ENCODE peak calls at places on chromosome 12, in eight cellular contexts. R is brain microvascular endothelial cell, S is epithelial cell of esophagus, T is left lung, F is AG04449, L is uterus, B is endothelial cell of umbilical vein, Y is Peyer's patch. J is an unnamed sample.

GRCh38 chr12:66726531-66726930 is 47.7 kb upstream of the GRIP1 start:
- DNase-seq in F (no peak), L (no peak), R (no peak), Y (no peak), B (no peak), S (no peak), T (no peak), J (no peak)

GRCh38 chr12:104290320-104290719 is 13.2 kb upstream of the EID3 start:
- DNase-seq in F (no peak), R (no peak), S (no peak), Y (no peak), B (no peak), T (no peak), L (no peak), J (no peak)

GRCh38 chr12:122495258-122495657 is 5.5 kb downstream of the ZCCHC8 start:
- DNase-seq in T (no peak), Y (no peak), S (no peak), F (no peak), L (no peak), R (no peak), B (no peak), J (no peak)

GRCh38 chr12:110012137-110012536 is 12.9 kb downstream of the ANKRD13A start:
- DNase-seq in S (no peak), Y (peak; percentile 89), T (no peak), B (no peak), L (no peak), R (no peak), F (no peak), J (no peak)

GRCh38 chr12:28390716-28391452 is 200.6 kb downstream of the CCDC91 start:
- DNase-seq in T (no peak), S (no peak), B (no peak), Y (no peak), R (peak; percentile 32), F (peak; percentile 19), L (no peak), J (peak; percentile 14)

GRCh38 chr12:52007158-52007921 is 594 bp downstream of the TAMALIN start:
- DNase-seq in L (peak; percentile 67), S (no peak), Y (peak; percentile 83), T (peak; percentile 86), F (no peak), B (peak; percentile 47), R (no peak), J (no peak)

GRCh38 chr12:67517181-67517887 is 131.2 kb upstream of the DYRK2 start:
- DNase-seq in F (no peak), T (no peak), S (peak; percentile 98), R (no peak), B (no peak), L (peak; percentile 60), Y (no peak), J (no peak)

GRCh38 chr12:47155457-47156166 is 75.9 kb upstream of the AMIGO2 start:
- DNase-seq in T (no peak), R (peak; percentile 43), F (no peak), S (no peak), L (no peak), B (no peak), Y (no peak), J (no peak)

GRCh38 chr12:213527-213932 is 427 bp downstream of the SLC6A12 start:
- DNase-seq in S (no peak), B (no peak), F (no peak), T (no peak), Y (no peak), L (no peak), R (no peak), J (no peak)

GRCh38 chr12:24088751-24089150 is 139.3 kb upstream of the SOX5 start:
- DNase-seq in Y (no peak), R (no peak), S (peak; percentile 63), L (no peak), F (no peak), B (peak; percentile 34), T (no peak), J (no peak)

DNA sequence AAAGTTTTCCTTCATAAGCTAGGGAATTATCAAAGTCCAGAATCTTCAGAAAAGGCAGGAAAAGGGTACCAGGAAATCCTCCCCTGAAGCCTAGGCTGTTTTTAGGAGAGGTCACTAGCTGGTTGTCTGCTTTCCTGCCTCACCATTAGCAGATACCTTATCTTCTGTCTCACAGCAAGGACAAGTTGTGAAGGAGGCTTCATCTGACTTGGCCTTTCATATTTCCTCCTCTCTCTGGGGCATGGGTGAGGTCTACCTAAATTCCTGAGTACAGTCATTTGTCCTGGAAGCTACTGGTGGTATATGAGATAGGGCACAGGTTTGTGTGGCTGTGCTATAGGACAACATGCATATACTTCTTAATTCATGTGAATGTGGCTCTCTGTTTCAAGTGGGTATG is 2.3 kb downstream of the FOXJ2 start:
- DNase-seq in F (no peak), R (no peak), L (no peak), T (no peak), S (peak; percentile 24), Y (no peak), B (peak; percentile 11), J (no peak)
- H3K4me3 ChIP-seq in F (peak overlapping the region; percentile 84), R (no peak overlapping the region), L (peak overlapping the region; percentile 80), T (peak overlapping the region; percentile 2), S (peak overlapping the region; percentile 94), Y (no peak overlapping the region), B (no peak overlapping the region), J (peak overlapping the region; percentile 83)

GRCh38 chr12:49019435-49020317 is 1.1 kb upstream of the PRKAG1 start:
- DNase-seq in R (peak; percentile 40), B (peak; percentile 47), F (no peak), Y (no peak), S (peak; percentile 30), L (no peak), T (no peak), J (no peak)
- TF ChIP-seq CTCF in R (peak; percentile 69), B (peak; percentile 53), F (peak; percentile 54), Y (no peak), S (peak; percentile 39), L (no peak), T (no peak), J (peak; percentile 28)

GRCh38 chr12:5272061-5272820 is 159.7 kb upstream of the NTF3 start:
- DNase-seq in S (no peak), L (no peak), R (no peak), B (no peak), Y (no peak), T (no peak), F (no peak), J (no peak)
- H3K4me3 ChIP-seq in S (no peak overlapping the region), L (no peak overlapping the region), R (no peak overlapping the region), B (no peak overlapping the region), Y (no peak overlapping the region), T (no peak overlapping the region), F (no peak overlapping the region), J (no peak overlapping the region)

DNA sequence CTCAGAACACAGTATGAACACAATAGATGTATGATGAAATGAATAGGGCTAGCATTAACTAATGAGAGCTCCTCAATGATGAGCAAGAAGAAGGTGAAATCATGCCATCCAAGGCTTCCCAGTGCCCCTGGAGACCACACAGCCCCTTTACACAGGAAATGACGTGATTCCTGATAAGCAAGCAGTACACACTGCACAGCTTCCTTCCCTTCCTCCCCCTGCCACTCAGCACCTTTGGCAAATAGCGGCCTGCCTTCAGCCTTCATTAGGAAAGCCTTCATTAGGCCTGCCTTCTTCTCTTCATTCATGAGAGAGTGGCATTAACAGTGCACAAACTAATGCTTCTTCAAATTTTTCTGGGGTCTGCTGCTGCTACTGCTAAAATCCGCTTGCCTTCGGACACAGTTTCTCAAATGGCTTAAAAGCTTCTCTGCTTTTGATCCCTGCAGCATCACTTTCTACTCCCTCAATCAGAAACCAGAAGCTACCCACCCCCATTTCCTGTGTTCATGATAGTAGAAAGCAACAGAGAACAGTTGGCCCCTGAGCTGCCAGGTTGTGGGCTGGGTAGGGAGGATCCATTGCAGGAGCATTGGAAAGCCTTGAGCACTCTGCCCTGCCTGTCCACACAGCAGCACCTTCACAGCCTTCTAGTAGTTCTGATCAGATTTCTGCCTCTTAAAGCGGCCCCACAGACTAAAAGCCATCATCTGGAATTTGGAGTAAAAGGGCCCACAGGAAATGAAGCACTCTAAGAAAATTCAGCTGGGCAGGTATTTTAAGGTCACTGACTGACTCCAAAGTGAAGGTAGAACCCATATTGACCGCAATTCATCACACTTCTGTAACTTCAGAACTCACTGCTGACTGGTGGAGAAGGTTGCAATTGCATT is 103.8 kb upstream of the ETV6 start:
- DNase-seq in Y (peak; percentile 63), T (no peak), S (no peak), L (no peak), R (no peak), F (no peak), B (peak; percentile 66), J (no peak)
- TF ChIP-seq CTCF in Y (no peak), T (no peak), S (no peak), L (no peak), R (peak; percentile 9), F (no peak), B (no peak), J (no peak)

GRCh38 chr12:19239046-19239445 is 109.5 kb downstream of the PLEKHA5 start:
- DNase-seq in F (no peak), R (no peak), Y (no peak), S (no peak), L (no peak), B (no peak), T (no peak), J (no peak)
- H3K4me3 ChIP-seq in F (no peak overlapping the region), R (peak overlapping the region; percentile 39), Y (no peak overlapping the region), S (no peak overlapping the region), L (no peak overlapping the region), B (no peak overlapping the region), T (no peak overlapping the region), J (no peak overlapping the region)

DNA sequence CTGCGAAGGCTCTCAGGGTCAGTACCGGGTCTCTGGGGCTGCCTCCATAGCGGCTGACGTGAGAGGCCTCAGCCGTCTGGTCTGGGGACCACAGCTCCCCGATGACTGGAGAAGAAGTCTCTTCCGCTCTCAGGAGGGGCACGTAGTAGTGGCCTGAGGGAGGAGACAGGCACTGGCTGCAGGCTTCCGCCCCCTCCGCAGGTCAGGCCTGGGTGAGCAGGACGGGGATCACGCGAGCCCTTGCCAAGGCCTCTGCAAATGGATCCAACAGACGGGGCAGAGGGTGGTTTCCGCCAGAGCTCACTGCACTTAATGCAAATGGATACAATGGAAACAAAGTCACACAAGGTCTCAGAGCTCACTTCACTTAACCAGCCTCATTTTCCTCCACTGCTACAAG is 24.7 kb downstream of the ANKLE2 start:
- DNase-seq in F (no peak), S (no peak), R (no peak), L (no peak), T (peak; percentile 49), Y (no peak), B (no peak), J (no peak)
- TF ChIP-seq CTCF in F (no peak), S (no peak), R (no peak), L (no peak), T (no peak), Y (no peak), B (no peak), J (no peak)